ENCODE peak calls at places on chromosomes 5 and 9, in nine cellular contexts. M, Y, T, V, I, P, E, A and K are unnamed samples.

GRCh38 chr5:159409801-159410200 is 79.5 kb upstream of the IL12B start:
- DNase-seq in M (no peak), Y (no peak), T (no peak), V (no peak), I (no peak), P (no peak), E (no peak), A (no peak), K (peak)

GRCh38 chr5:141002667-141002965 is 36.3 kb downstream of the PCDHAC2 start:
- DNase-seq in M (no peak), Y (no peak), T (no peak), V (no peak), I (no peak), P (no peak), E (no peak), A (no peak), K (no peak)

GRCh38 chr5:154002511-154003020 is 36.1 kb downstream of the FAM114A2 start:
- DNase-seq in M (no peak), Y (no peak), T (no peak), V (no peak), I (no peak), P (no peak), E (no peak), A (no peak), K (no peak)

GRCh38 chr5:78628260-78629024 is 20.1 kb downstream of the LHFPL2 start:
- DNase-seq in M (no peak), Y (peak), T (no peak), V (no peak), I (no peak), P (no peak), E (no peak), A (peak), K (no peak)

GRCh38 chr5:174271316-174271715 is 225.8 kb downstream of the NSG2 start:
- DNase-seq in M (no peak), Y (no peak), T (no peak), V (no peak), I (no peak), P (no peak), E (no peak), A (no peak), K (no peak)

GRCh38 chr5:133906303-133906702 is 62.1 kb downstream of the C5orf15 start:
- DNase-seq in M (no peak), Y (no peak), T (no peak), V (no peak), I (no peak), P (no peak), E (no peak), A (no peak), K (no peak)

GRCh38 chr9:137580209-137580957 is 1.7 kb upstream of the DPH7 start:
- DNase-seq in M (no peak), Y (no peak), T (no peak), V (no peak), I (no peak), P (no peak), E (no peak), A (no peak), K (no peak)

GRCh38 chr5:61916621-61917620 is 389.1 kb upstream of the KIF2A start:
- DNase-seq in M (no peak), Y (peak), T (no peak), V (no peak), I (no peak), P (no peak), E (no peak), A (peak), K (no peak)

GRCh38 chr9:70411141-70411929 is 3.1 kb downstream of the KLF9 start:
- DNase-seq in M (peak), Y (no peak), T (peak), V (peak), I (no peak), P (no peak), E (peak), A (peak), K (peak)

GRCh38 chr9:114120192-114121014 is 21.3 kb upstream of the KIF12 start:
- DNase-seq in M (no peak), Y (no peak), T (no peak), V (no peak), I (no peak), P (no peak), E (no peak), A (no peak), K (no peak)

GRCh38 chr9:82598254-82599039 is 464.5 kb downstream of the RASEF start:
- DNase-seq in M (no peak), Y (no peak), T (no peak), V (no peak), I (no peak), P (no peak), E (no peak), A (no peak), K (no peak)

GRCh38 chr5:424259-425110 is 18.5 kb upstream of the EXOC3 start:
- DNase-seq in M (no peak), Y (no peak), T (no peak), V (no peak), I (no peak), P (no peak), E (no peak), A (peak), K (no peak)

GRCh38 chr9:23651051-23651450 is 175.0 kb downstream of the ELAVL2 start:
- DNase-seq in M (no peak), Y (no peak), T (no peak), V (no peak), I (no peak), P (no peak), E (no peak), A (no peak), K (no peak)

GRCh38 chr5:97044057-97044456 is 98.4 kb downstream of the LIX1 start:
- DNase-seq in M (peak), Y (peak), T (peak), V (no peak), I (no peak), P (no peak), E (no peak), A (no peak), K (peak)

GRCh38 chr9:131087354-131087893 is 8.9 kb upstream of the AIF1L start:
- DNase-seq in M (no peak), Y (no peak), T (no peak), V (no peak), I (no peak), P (no peak), E (no peak), A (no peak), K (no peak)

GRCh38 chr9:131478421-131478868 is 24.3 kb upstream of the POMT1 start:
- DNase-seq in M (peak), Y (peak), T (no peak), V (peak), I (peak), P (peak), E (peak), A (peak), K (peak)

GRCh38 chr9:7165350-7165937 is 407.7 kb downstream of the KDM4C start:
- DNase-seq in M (no peak), Y (no peak), T (no peak), V (no peak), I (no peak), P (no peak), E (no peak), A (no peak), K (no peak)

GRCh38 chr5:67425514-67425913 is 228.9 kb upstream of the CD180 start:
- DNase-seq in M (no peak), Y (no peak), T (no peak), V (no peak), I (no peak), P (no peak), E (no peak), A (peak), K (no peak)

GRCh38 chr5:26024774-26025173 is 1013.6 kb downstream of the CDH9 start:
- DNase-seq in M (no peak), Y (peak), T (no peak), V (no peak), I (no peak), P (no peak), E (no peak), A (no peak), K (no peak)

GRCh38 chr5:29304555-29304954 is 1888.9 kb upstream of the CDH6 start:
- DNase-seq in M (no peak), Y (no peak), T (no peak), V (no peak), I (no peak), P (no peak), E (no peak), A (no peak), K (no peak)

GRCh38 chr9:119078015-119078414 is 291.2 kb downstream of the BRINP1 start:
- DNase-seq in M (no peak), Y (no peak), T (no peak), V (no peak), I (no peak), P (no peak), E (no peak), A (no peak), K (no peak)

GRCh38 chr9:107674937-107675277 is 185.3 kb upstream of the KLF4 start:
- DNase-seq in M (peak), Y (no peak), T (peak), V (no peak), I (no peak), P (peak), E (no peak), A (no peak), K (peak)

GRCh38 chr9:37262410-37262809 is 142.0 kb downstream of the ZCCHC7 start:
- DNase-seq in M (no peak), Y (peak), T (no peak), V (no peak), I (no peak), P (no peak), E (peak), A (peak), K (peak)

GRCh38 chr5:9239626-9240025 is 306.2 kb downstream of the SEMA5A start:
- DNase-seq in M (no peak), Y (no peak), T (no peak), V (no peak), I (no peak), P (no peak), E (no peak), A (no peak), K (peak)

GRCh38 chr9:18761742-18762141 is 271.3 kb downstream of the SAXO1 start:
- DNase-seq in M (no peak), Y (peak), T (no peak), V (no peak), I (no peak), P (no peak), E (no peak), A (no peak), K (no peak)

GRCh38 chr5:2378108-2378507 is 373.4 kb downstream of the IRX2 start:
- DNase-seq in M (no peak), Y (no peak), T (no peak), V (no peak), I (no peak), P (no peak), E (no peak), A (no peak), K (no peak)

GRCh38 chr9:13484186-13484585 is 204.7 kb upstream of the MPDZ start:
- DNase-seq in M (no peak), Y (no peak), T (no peak), V (no peak), I (no peak), P (no peak), E (no peak), A (no peak), K (no peak)

GRCh38 chr9:112327718-112328450 is 5.5 kb downstream of the PTBP3 start:
- DNase-seq in M (no peak), Y (no peak), T (no peak), V (no peak), I (no peak), P (no peak), E (no peak), A (no peak), K (no peak)
- H3K27ac ChIP-seq in M (no peak), Y (no peak), T (no peak), V (no peak), I (no peak), P (peak), E (no peak), A (no peak), K (no peak)

DNA sequence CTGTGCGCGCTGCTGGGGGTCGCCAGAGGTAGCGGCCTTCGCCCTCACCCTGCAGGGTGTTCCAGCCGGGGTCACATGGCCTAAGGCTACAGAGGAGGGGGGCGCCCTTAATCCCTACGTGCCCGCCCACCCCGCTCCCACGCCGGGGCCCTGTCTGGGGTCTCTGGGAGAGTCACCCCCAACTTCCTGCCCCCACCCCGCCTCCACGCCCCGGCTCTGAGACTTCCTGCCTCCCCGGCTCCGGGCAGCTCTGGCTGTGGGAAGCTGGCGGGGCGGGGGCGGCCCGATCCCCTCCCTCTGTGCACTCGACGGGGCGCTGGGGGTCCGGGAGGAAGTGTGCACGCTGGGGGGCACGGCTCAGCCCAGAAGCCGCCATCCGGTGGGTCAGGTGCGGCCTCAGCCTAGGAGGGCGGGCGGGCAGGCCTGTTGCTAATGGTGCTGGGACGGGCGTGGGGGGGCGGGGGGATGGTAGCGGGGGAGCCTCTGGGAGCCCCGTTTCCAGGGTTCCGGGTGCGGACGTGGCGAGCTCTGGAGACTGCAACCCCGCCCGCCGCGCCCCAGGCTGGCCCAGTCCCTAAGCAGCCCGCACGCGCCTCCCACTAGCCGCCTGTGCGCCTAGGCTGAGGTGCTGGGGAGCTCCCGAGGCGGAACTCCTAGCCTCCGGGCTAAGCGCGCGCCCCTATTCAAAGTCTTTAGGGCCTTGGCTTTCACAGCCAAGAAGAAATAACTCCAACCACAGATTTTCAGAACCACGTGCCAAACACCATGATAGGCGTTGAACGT is 61.6 kb downstream of the CXXC5 start:
- DNase-seq in M (peak), Y (peak), T (no peak), V (peak), I (peak), P (no peak), E (peak), A (no peak), K (no peak)
- H3K27ac ChIP-seq in M (peak), Y (peak), T (peak), V (peak), I (peak), P (no peak), E (peak), A (no peak), K (no peak)

GRCh38 chr9:124322618-124323432 is 65.1 kb downstream of the NEK6 start:
- DNase-seq in M (no peak), Y (no peak), T (no peak), V (no peak), I (no peak), P (peak), E (no peak), A (no peak), K (peak)
- H3K27ac ChIP-seq in M (no peak), Y (no peak), T (no peak), V (no peak), I (no peak), P (peak), E (no peak), A (no peak), K (no peak)

DNA sequence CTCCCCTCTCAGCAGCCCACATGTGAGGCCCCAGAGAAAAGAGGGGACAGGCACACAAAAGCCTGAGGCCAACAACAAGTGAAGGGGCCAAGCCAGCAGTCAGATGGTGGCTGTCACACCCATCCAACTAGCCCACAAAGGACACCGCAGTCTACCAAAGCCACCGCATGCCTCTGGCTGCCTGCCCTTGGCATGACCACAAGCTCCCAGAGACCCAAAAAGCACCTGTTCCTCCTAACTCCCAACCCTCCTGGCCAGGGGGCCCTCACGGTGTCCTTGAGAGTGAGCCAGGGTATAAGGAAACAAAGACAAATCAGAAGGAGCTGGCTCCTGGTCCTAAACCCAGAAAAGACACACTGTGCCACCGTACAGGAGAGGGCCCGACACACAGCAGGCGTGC is 77.8 kb upstream of the LRRTM2 start:
- DNase-seq in M (no peak), Y (no peak), T (peak), V (no peak), I (no peak), P (no peak), E (peak), A (no peak), K (no peak)
- H3K27ac ChIP-seq in M (peak), Y (no peak), T (peak), V (no peak), I (no peak), P (no peak), E (peak), A (no peak), K (peak)